ENCODE peak calls at places on chromosomes 4 and X, in six cellular contexts. P is stomach, E is sigmoid colon, A is suprapubic skin, I is breast epithelium, R is tibial nerve. D is an unnamed sample.
A peak's percentile ranks its signal among the peaks of the same experiment; 100 is the strongest.

GRCh38 chr4:108492816-108493595 is 127.4 kb upstream of the RPL34 start:
- DNase-seq in P (no peak), E (no peak), A (no peak), I (no peak), R (no peak), D (no peak)

GRCh38 chr4:139761461-139761860 is 95.8 kb downstream of the MGST2 start:
- DNase-seq in P (no peak), E (no peak), A (no peak), I (no peak), R (no peak), D (no peak)

GRCh38 chrX:108126661-108127060 is 35.1 kb downstream of the ATG4A start:
- DNase-seq in P (no peak), E (no peak), A (no peak), I (no peak), R (no peak), D (no peak)

GRCh38 chr4:82753238-82753637 is 45.4 kb downstream of the SCD5 start:
- DNase-seq in P (no peak), E (no peak), A (no peak), I (no peak), R (no peak), D (peak; percentile 75)

GRCh38 chr4:121791481-121791880 is 9.6 kb upstream of the EXOSC9 start:
- DNase-seq in P (no peak), E (no peak), A (no peak), I (no peak), R (no peak), D (no peak)

GRCh38 chr4:55947254-55947882 is 1.4 kb upstream of the CEP135 start:
- DNase-seq in P (no peak), E (no peak), A (no peak), I (no peak), R (no peak), D (no peak)

GRCh38 chrX:73289039-73289438 is 74.4 kb upstream of the NAP1L2 start:
- DNase-seq in P (no peak), E (no peak), A (no peak), I (no peak), R (no peak), D (no peak)

GRCh38 chr4:125572601-125573000 is 257.8 kb downstream of the FAT4 start:
- DNase-seq in P (no peak), E (no peak), A (no peak), I (no peak), R (no peak), D (no peak)

GRCh38 chr4:5473125-5473524 is 235.2 kb downstream of the EVC2 start:
- DNase-seq in P (no peak), E (no peak), A (no peak), I (no peak), R (no peak), D (no peak)

GRCh38 chr4:3201718-3202702 is 46.9 kb upstream of the MSANTD1 start:
- DNase-seq in P (peak; percentile 28), E (no peak), A (peak; percentile 49), I (no peak), R (no peak), D (peak; percentile 17)

GRCh38 chr4:3198906-3199305 is 50.1 kb upstream of the MSANTD1 start:
- DNase-seq in P (no peak), E (no peak), A (peak; percentile 48), I (no peak), R (no peak), D (no peak)

GRCh38 chr4:3200423-3201090 is 48.4 kb upstream of the MSANTD1 start:
- DNase-seq in P (no peak), E (no peak), A (peak; percentile 68), I (no peak), R (no peak), D (peak; percentile 8)

GRCh38 chr4:3197366-3198105 is 51.4 kb upstream of the MSANTD1 start:
- DNase-seq in P (no peak), E (no peak), A (peak; percentile 42), I (no peak), R (no peak), D (peak; percentile 6)

DNA sequence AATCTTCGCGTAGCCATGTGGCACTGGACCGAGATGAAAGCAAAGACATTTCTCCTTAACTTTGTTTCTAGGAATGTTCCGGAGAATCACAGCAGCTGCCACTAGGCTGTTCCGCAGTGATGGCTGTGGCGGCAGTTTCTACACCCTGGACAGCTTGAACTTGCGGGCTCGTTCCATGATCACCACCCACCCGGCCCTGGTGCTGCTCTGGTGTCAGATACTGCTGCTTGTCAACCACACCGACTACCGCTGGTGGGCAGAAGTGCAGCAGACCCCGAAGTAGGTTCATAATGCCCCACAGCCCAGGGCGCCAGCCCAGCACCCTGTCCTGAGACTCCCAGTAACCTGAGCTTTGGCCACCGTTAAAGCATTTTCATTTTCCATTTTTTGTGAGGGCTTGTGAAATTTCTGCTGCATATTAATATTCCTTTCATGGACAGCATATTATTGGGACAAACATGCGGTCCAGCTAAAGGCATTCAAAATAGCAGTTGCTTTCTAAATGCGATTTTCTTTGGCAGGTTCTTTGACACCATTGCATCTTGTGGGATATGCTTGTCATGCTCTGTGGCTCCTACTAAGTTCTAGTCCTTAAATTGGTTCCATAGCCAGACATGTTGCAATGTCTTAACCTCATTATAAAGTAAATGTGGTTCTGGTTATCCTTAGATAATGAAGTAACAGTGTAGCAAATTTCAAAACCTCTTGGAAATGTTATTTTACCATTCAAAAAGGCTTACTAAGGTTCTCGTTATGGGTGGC is 49.1 kb upstream of the MSANTD1 start:
- DNase-seq in P (no peak), E (no peak), A (peak; percentile 75), I (no peak), R (no peak), D (peak; percentile 9)
- H3K27ac ChIP-seq in P (no peak overlapping the region), E (no peak overlapping the region), A (peak overlapping the region; percentile 50), I (peak overlapping the region; percentile 53), R (no peak overlapping the region), D (no peak overlapping the region)

GRCh38 chr4:18022572-18023039 is 1.1 kb upstream of the LCORL start:
- DNase-seq in P (no peak), E (no peak), A (no peak), I (no peak), R (no peak), D (no peak)

GRCh38 chr4:18021470-18021719 is 160 bp downstream of the LCORL start:
- DNase-seq in P (no peak), E (no peak), A (no peak), I (no peak), R (no peak), D (no peak)

GRCh38 chr4:18020671-18021469 is 685 bp downstream of the LCORL start:
- DNase-seq in P (peak; percentile 44), E (peak; percentile 87), A (peak; percentile 86), I (peak; percentile 53), R (peak; percentile 15), D (peak; percentile 86)

GRCh38 chr4:18020145-18020670 is 1.3 kb downstream of the LCORL start:
- DNase-seq in P (no peak), E (no peak), A (peak; percentile 62), I (no peak), R (no peak), D (peak; percentile 25)

DNA sequence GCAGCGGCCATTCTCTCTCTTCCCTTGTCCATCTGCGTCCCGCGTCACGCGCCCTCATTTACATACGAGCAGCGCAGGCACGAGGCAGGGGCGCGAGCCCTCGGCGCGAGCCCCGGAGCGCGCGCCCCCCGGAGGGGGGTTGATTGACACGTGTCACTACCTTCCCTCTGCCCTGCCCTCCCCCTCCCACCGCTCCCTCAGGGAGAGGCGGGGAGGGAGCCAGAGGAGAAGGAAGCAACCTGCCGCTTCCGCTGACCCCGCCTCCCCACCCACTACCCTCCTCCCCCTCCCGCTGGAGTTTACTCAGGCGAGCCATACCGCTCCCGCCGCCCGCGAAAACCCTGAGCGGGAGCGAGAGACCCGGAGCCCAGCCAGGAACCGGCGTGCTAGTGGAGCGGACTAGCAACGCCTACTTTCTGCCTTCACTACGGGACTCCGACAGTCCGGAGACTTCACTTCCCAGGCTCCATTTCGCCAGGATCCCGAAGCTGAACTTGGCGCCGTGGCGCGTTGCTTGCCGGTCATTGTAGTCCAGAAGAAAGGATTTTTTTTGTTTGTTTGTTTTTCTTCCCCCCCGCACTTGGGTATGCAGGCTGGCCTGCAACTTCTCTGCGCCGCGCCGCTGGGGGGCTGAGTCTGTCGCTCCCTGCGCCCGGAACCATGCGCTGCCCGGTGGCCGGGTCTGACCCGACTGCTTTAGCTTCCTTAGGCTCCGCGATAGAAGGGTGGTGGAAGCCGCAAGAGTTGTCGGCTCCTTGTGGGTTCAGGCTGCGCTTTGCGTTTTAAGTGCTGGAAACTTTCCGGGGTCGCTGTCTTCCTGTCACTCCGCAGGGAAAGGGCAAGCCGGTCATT is at the start of gene LCORL:
- DNase-seq in P (peak; percentile 94), E (peak; percentile 97), A (peak; percentile 95), I (peak; percentile 89), R (peak; percentile 80), D (peak; percentile 97)
- TF ChIP-seq POLR2A in P (no peak), E (no peak), A (peak; percentile 26), I (no peak), R (no peak), D (no peak)

DNA sequence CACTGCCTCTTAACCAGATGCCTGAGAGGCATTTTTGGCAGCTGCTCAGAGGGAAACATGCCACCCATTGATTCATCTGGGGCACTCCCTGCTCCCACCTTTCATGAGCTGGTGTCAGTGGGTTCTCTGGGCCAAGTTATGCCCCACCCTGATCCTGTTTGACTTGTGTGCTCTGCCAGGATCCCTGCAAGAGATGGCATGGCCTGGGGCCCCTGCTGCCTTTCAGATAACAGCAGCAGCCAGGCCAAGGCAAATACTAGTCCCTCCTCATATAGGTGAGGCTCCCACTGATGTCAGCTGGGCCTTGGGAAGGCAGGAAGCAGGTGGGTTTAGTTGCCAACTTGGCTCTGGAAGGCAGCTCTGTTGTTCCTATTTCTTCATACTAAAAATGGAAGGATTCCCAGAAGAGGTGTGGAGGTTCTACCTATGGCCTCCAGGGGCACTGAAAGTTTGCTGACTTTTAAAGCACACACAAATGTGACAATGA is 192.9 kb upstream of the RBPJ start:
- DNase-seq in P (peak; percentile 76), E (no peak), A (peak; percentile 85), I (no peak), R (no peak), D (no peak)
- TF ChIP-seq CTCF in P (no peak), E (no peak), A (peak; percentile 23), I (no peak), R (no peak), D (no peak)

DNA sequence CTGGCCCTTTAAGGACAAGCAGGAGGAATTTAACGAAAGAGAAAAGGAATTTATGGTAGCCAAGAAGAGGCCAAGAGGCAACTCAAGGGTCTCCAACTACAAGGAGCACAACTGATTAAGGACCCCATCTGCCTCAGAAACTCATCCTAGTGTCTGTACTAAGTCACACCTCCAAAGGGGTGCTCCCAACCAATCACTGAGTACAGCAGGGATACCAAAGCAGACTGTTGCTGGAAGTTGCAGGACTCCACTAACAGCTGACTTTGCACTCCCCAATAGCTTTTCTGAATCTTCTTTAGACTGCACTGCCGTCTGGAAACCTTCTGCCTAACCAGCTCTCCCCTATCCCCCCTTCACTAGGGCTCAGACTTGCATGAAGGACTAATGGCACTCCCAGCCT is 50.6 kb downstream of the ATP11C start:
- DNase-seq in P (no peak), E (no peak), A (no peak), I (no peak), R (no peak), D (no peak)
- H3K27ac ChIP-seq in P (no peak overlapping the region), E (no peak overlapping the region), A (no peak overlapping the region), I (no peak overlapping the region), R (no peak overlapping the region), D (no peak overlapping the region)